ENCODE peak calls at places on chromosomes 2 and 18, in four cellular contexts. W is ELR, N is adipocyte, U is adrenal gland. C is an unnamed sample.
A peak's percentile ranks its signal among the peaks of the same experiment; 100 is the strongest.

GRCh38 chr18:73118121-73118816 is 250.5 kb upstream of the NETO1 start:
- DNase-seq in N (peak; percentile 84), W (peak; percentile 37), U (no peak), C (peak; percentile 52)

GRCh38 chr2:108382196-108382595 is 4.4 kb downstream of the SULT1C4 start:
- DNase-seq in W (no peak), N (no peak), U (no peak), C (no peak)

GRCh38 chr18:9404565-9405060 is 70.0 kb downstream of the TWSG1 start:
- DNase-seq in W (no peak), N (no peak), U (no peak), C (no peak)

GRCh38 chr18:58785171-58785805 is 79.4 kb upstream of the ZNF532 start:
- DNase-seq in U (no peak), N (peak; percentile 78), W (peak; percentile 95), C (peak; percentile 95)

GRCh38 chr18:48818329-48819254 is 132.2 kb downstream of the SMAD7 start:
- DNase-seq in N (no peak), U (peak; percentile 9), W (no peak), C (no peak)

GRCh38 chr2:172461591-172462392 is 34.4 kb downstream of the ITGA6 start:
- DNase-seq in N (peak; percentile 70), W (peak; percentile 52), U (peak; percentile 63), C (peak; percentile 45)

GRCh38 chr18:47254341-47254939 is 3.0 kb upstream of the SKOR2 start:
- DNase-seq in W (peak; percentile 24), U (peak; percentile 66), N (peak; percentile 37), C (peak; percentile 31)

GRCh38 chr2:64932327-64933216 is 56.6 kb upstream of the SLC1A4 start:
- DNase-seq in W (no peak), U (no peak), N (no peak), C (no peak)

GRCh38 chr18:29164993-29165599 is 988.2 kb upstream of the CDH2 start:
- DNase-seq in W (peak; percentile 98), N (peak; percentile 85), U (no peak), C (peak; percentile 96)

GRCh38 chr2:111119004-111119846 is 1.5 kb upstream of the BCL2L11 start:
- DNase-seq in N (no peak), W (no peak), U (peak; percentile 30), C (no peak)

GRCh38 chr18:302097-302496 is 34.2 kb upstream of the THOC1 start:
- DNase-seq in U (no peak), N (no peak), W (no peak), C (no peak)

GRCh38 chr2:128401680-128402079 is 83.0 kb upstream of the HS6ST1 start:
- DNase-seq in U (no peak), W (no peak), N (no peak), C (no peak)

GRCh38 chr18:22816266-22817176 is 116.6 kb upstream of the RBBP8 start:
- DNase-seq in U (no peak), N (no peak), W (no peak), C (no peak)

GRCh38 chr2:203714112-203714511 is 7.7 kb downstream of the CD28 start:
- DNase-seq in W (no peak), U (peak; percentile 19), N (no peak), C (no peak)

GRCh38 chr2:218856896-218857243 is 2.7 kb upstream of the WNT6 start:
- DNase-seq in N (no peak), U (no peak), W (no peak), C (no peak)

GRCh38 chr2:20212871-20213503 is 11.9 kb downstream of the SDC1 start:
- DNase-seq in W (no peak), U (no peak), N (no peak), C (no peak)

GRCh38 chr2:109513749-109514588 is 99.8 kb downstream of the SEPTIN10 start:
- DNase-seq in U (no peak), W (peak; percentile 89), N (peak; percentile 91), C (peak; percentile 81)

GRCh38 chr2:75130171-75130570 is 69.1 kb downstream of the TACR1 start:
- DNase-seq in N (no peak), U (no peak), W (peak; percentile 39), C (peak; percentile 12)

GRCh38 chr2:230908094-230908594 is 16.9 kb downstream of the GPR55 start:
- DNase-seq in U (no peak), W (no peak), N (no peak), C (no peak)

GRCh38 chr18:55861266-55861665 is 273.3 kb upstream of the TCF4 start:
- DNase-seq in N (peak; percentile 64), U (no peak), W (peak; percentile 60), C (peak; percentile 50)

GRCh38 chr2:197360744-197361156 is 50.2 kb upstream of the ANKRD44 start:
- DNase-seq in W (peak; percentile 43), U (no peak), N (peak; percentile 49), C (peak; percentile 63)

GRCh38 chr2:128754246-128754724 is 435.6 kb upstream of the HS6ST1 start:
- DNase-seq in N (no peak), W (no peak), U (no peak), C (no peak)

GRCh38 chr2:229173810-229174359 is 97.2 kb downstream of the PID1 start:
- DNase-seq in N (no peak), U (no peak), W (no peak), C (no peak)

GRCh38 chr2:11802782-11803191 is 56.4 kb downstream of the LPIN1 start:
- DNase-seq in N (no peak), W (peak; percentile 50), U (no peak), C (peak; percentile 31)

GRCh38 chr2:170845343-170845742 is 28.7 kb downstream of the GAD1 start:
- DNase-seq in N (no peak), W (no peak), U (no peak), C (no peak)

GRCh38 chr18:23568265-23568664 is 18.0 kb downstream of the NPC1 start:
- DNase-seq in W (no peak), U (no peak), N (no peak), C (no peak)

GRCh38 chr2:178767099-178768060 is 39.8 kb downstream of the TTN start:
- DNase-seq in W (no peak), N (no peak), U (no peak), C (no peak)

GRCh38 chr2:163123526-163123925 is 285.0 kb upstream of the KCNH7 start:
- DNase-seq in U (no peak), N (no peak), W (no peak), C (no peak)

GRCh38 chr18:22840606-22841144 is 92.5 kb upstream of the RBBP8 start:
- DNase-seq in W (no peak), N (peak; percentile 71), U (no peak), C (no peak)

GRCh38 chr18:43780782-43781340 is 503.6 kb upstream of the SYT4 start:
- DNase-seq in U (no peak), W (peak; percentile 51), N (peak; percentile 75), C (peak; percentile 85)

GRCh38 chr2:95260028-95261023 is 13.9 kb upstream of the PROM2 start:
- DNase-seq in U (no peak), N (peak; percentile 54), W (no peak), C (no peak)

GRCh38 chr18:58592223-58593214 is 36.4 kb downstream of the ALPK2 start:
- DNase-seq in U (no peak), N (no peak), W (no peak), C (no peak)

GRCh38 chr2:75071766-75072165 is 113.3 kb downstream of the POLE4 start:
- DNase-seq in W (no peak), U (no peak), N (no peak), C (no peak)

GRCh38 chr2:239830066-239830717 is 194.9 kb downstream of the NDUFA10 start:
- DNase-seq in N (no peak), W (no peak), U (peak; percentile 17), C (no peak)